ENCODE peak calls at places on chromosomes 5 and 9, in ten cellular contexts. X, L, A, N, P, D, R, B, C and I are unnamed samples.

GRCh38 chr5:168836603-168837245 is 257.6 kb upstream of the PANK3 start:
- DNase-seq in D (no peak), X (no peak), A (no peak), B (no peak), R (no peak), L (no peak), N (no peak), C (no peak), P (no peak), I (no peak)

GRCh38 chr9:86794356-86795046 is 152.8 kb downstream of the GAS1 start:
- DNase-seq in N (no peak), A (no peak), R (no peak), B (no peak), D (no peak), C (no peak), X (no peak), L (no peak), P (no peak), I (no peak)

GRCh38 chr5:52799358-52799982 is 11.8 kb downstream of the ITGA1 start:
- DNase-seq in L (no peak), D (no peak), B (peak), A (no peak), X (peak), N (peak), R (peak), P (peak), C (peak), I (no peak)

GRCh38 chr9:130144703-130145102 is 27.5 kb upstream of the NCS1 start:
- DNase-seq in P (no peak), N (no peak), X (no peak), D (no peak), A (no peak), R (peak), B (no peak), C (no peak), L (no peak), I (no peak)

GRCh38 chr9:128550770-128551651 is 1.4 kb upstream of the SPTAN1 start:
- DNase-seq in P (no peak), B (no peak), L (no peak), D (no peak), C (peak), N (no peak), R (no peak), X (no peak), A (peak), I (no peak)

GRCh38 chr5:56359809-56360685 is 126.9 kb upstream of the ANKRD55 start:
- DNase-seq in C (no peak), R (no peak), X (no peak), L (no peak), N (no peak), B (no peak), P (no peak), D (no peak), A (no peak), I (no peak)

GRCh38 chr5:138544171-138545134 is 1.4 kb upstream of the ETF1 start:
- DNase-seq in X (no peak), L (no peak), P (no peak), C (no peak), R (peak), A (no peak), B (no peak), N (no peak), D (peak), I (no peak)

GRCh38 chr9:119453490-119453911 is 84.3 kb upstream of the BRINP1 start:
- DNase-seq in B (no peak), P (no peak), C (no peak), L (no peak), X (no peak), N (no peak), A (no peak), R (no peak), D (no peak), I (no peak)

GRCh38 chr5:81228084-81228483 is 5.0 kb upstream of the CKMT2 start:
- DNase-seq in C (no peak), P (no peak), B (no peak), A (no peak), R (no peak), X (no peak), N (no peak), D (no peak), L (peak), I (no peak)

GRCh38 chr9:33489070-33489469 is 15.3 kb upstream of the NOL6 start:
- DNase-seq in C (no peak), N (no peak), B (no peak), A (no peak), L (no peak), D (no peak), X (peak), R (no peak), P (no peak), I (no peak)

GRCh38 chr9:89781838-89782237 is 177.0 kb downstream of the GADD45G start:
- DNase-seq in L (no peak), B (no peak), D (peak), N (no peak), C (no peak), X (no peak), R (no peak), P (no peak), A (no peak), I (peak)

GRCh38 chr5:115262405-115263247 is at the start of gene PGGT1B:
- DNase-seq in B (peak), X (no peak), N (peak), A (peak), C (peak), P (no peak), R (peak), L (peak), D (peak), I (peak)

GRCh38 chr9:120892748-120893584 is 16.0 kb upstream of the PHF19 start:
- DNase-seq in B (peak), C (peak), R (peak), L (no peak), A (no peak), X (no peak), D (peak), P (peak), N (no peak), I (peak)

GRCh38 chr5:65102826-65103673 is 334.3 kb downstream of the CWC27 start:
- DNase-seq in X (no peak), D (peak), A (peak), C (peak), N (peak), R (peak), P (peak), B (peak), L (peak), I (peak)

GRCh38 chr5:160061770-160062169 is 52.8 kb downstream of the TTC1 start:
- DNase-seq in B (no peak), P (no peak), D (no peak), A (no peak), R (no peak), X (no peak), C (no peak), N (no peak), L (no peak), I (no peak)

GRCh38 chr5:59206132-59206581 is 623.3 kb downstream of the RAB3C start:
- DNase-seq in B (no peak), X (no peak), N (no peak), R (no peak), D (no peak), L (no peak), A (no peak), C (peak), P (no peak), I (no peak)

GRCh38 chr5:139658928-139659667 is 10.9 kb downstream of the CXXC5 start:
- DNase-seq in P (no peak), R (peak), N (no peak), B (no peak), C (peak), X (no peak), L (no peak), A (no peak), D (peak), I (no peak)

GRCh38 chr5:132406144-132406783 is 36.8 kb downstream of the SLC22A5 start:
- DNase-seq in P (no peak), L (peak), N (peak), R (no peak), B (no peak), X (no peak), C (no peak), A (no peak), D (no peak), I (no peak)

GRCh38 chr5:39473156-39473779 is 48.5 kb upstream of the DAB2 start:
- DNase-seq in A (no peak), C (no peak), P (no peak), X (no peak), N (no peak), B (no peak), R (no peak), D (no peak), L (no peak), I (no peak)

GRCh38 chr9:28179893-28180292 is 606.6 kb upstream of the C9orf72 start:
- DNase-seq in X (no peak), P (no peak), N (no peak), B (no peak), C (no peak), R (no peak), L (no peak), D (no peak), A (no peak), I (no peak)

GRCh38 chr5:33441241-33441844 is 578 bp downstream of the TARS1 start:
- DNase-seq in L (peak), D (no peak), P (no peak), N (peak), R (peak), C (peak), B (peak), A (peak), X (peak), I (peak)

GRCh38 chr5:41071242-41071641 is at the start of gene MROH2B:
- DNase-seq in B (no peak), X (no peak), R (no peak), C (no peak), D (no peak), P (no peak), N (no peak), A (no peak), L (no peak), I (no peak)

GRCh38 chr5:77449981-77450380 is 42.1 kb downstream of the WDR41 start:
- DNase-seq in B (no peak), A (no peak), N (no peak), X (no peak), D (no peak), C (no peak), L (no peak), P (no peak), R (no peak), I (no peak)

GRCh38 chr9:98365227-98365669 is 109.8 kb upstream of the TBC1D2 start:
- DNase-seq in L (no peak), B (peak), P (no peak), N (peak), R (peak), X (no peak), A (no peak), C (peak), D (peak), I (peak)

GRCh38 chr9:5879419-5880181 is 11.1 kb upstream of the MLANA start:
- DNase-seq in A (no peak), C (peak), X (peak), B (no peak), L (peak), D (no peak), R (peak), N (no peak), P (peak), I (no peak)

GRCh38 chr5:150637245-150638052 is 3.0 kb upstream of the SYNPO start:
- DNase-seq in R (peak), L (no peak), X (peak), A (no peak), P (peak), C (peak), D (no peak), B (no peak), N (no peak), I (no peak)

GRCh38 chr5:12611132-12611531 is 706.9 kb upstream of the CTNND2 start:
- DNase-seq in R (no peak), L (no peak), P (no peak), N (no peak), C (no peak), X (no peak), B (no peak), A (no peak), D (no peak), I (no peak)

GRCh38 chr5:90709323-90710148 is 150.9 kb downstream of the ADGRV1 start:
- DNase-seq in L (no peak), N (peak), B (peak), C (peak), X (no peak), D (peak), P (peak), R (peak), A (peak), I (peak)

GRCh38 chr9:34496149-34496712 is 26.6 kb downstream of the ENHO start:
- DNase-seq in X (no peak), C (peak), A (no peak), N (no peak), R (no peak), D (no peak), P (no peak), B (no peak), L (no peak), I (no peak)

GRCh38 chr5:123785160-123786001 is 273.4 kb downstream of the CSNK1G3 start:
- DNase-seq in C (peak), B (no peak), A (no peak), R (peak), L (no peak), P (peak), D (no peak), X (no peak), N (peak), I (no peak)

GRCh38 chr9:18544456-18544855 is 70.5 kb downstream of the ADAMTSL1 start:
- DNase-seq in A (no peak), L (no peak), X (no peak), P (no peak), N (no peak), B (no peak), D (no peak), R (no peak), C (peak), I (no peak)

GRCh38 chr5:137710086-137710485 is 25.8 kb downstream of the KLHL3 start:
- DNase-seq in P (no peak), C (no peak), N (no peak), A (no peak), X (no peak), R (no peak), D (no peak), B (no peak), L (no peak), I (no peak)

GRCh38 chr9:32741706-32742105 is 41.6 kb upstream of the TMEM215 start:
- DNase-seq in D (no peak), C (peak), N (peak), X (peak), L (no peak), B (no peak), A (no peak), P (no peak), R (peak), I (no peak)

GRCh38 chr9:127977877-127978647 is 2.7 kb downstream of the EEIG1 start:
- DNase-seq in D (peak), L (no peak), A (no peak), R (peak), B (peak), C (peak), X (no peak), N (no peak), P (no peak), I (no peak)

GRCh38 chr5:137446611-137447010 is 52.5 kb downstream of the SPOCK1 start:
- DNase-seq in N (no peak), R (no peak), X (no peak), C (no peak), A (no peak), B (no peak), P (no peak), D (no peak), L (no peak), I (no peak)

GRCh38 chr5:180387798-180388197 is 34.7 kb upstream of the GFPT2 start:
- DNase-seq in X (no peak), A (no peak), N (no peak), C (no peak), R (no peak), B (no peak), D (no peak), P (no peak), L (no peak), I (no peak)

GRCh38 chr9:127785023-127785932 is 556 bp upstream of the CDK9 start:
- DNase-seq in D (peak), N (peak), X (no peak), L (peak), P (no peak), C (peak), A (peak), B (peak), R (peak), I (peak)